ENCODE peak calls at places on chromosomes 3 and 15, in four cellular contexts. One of them, this sample, is unnamed.

GRCh38 chr3:150414273-150414672 is 6.2 kb downstream of the TSC22D2 start:
- DNase-seq in stimulated activated CD8-positive, alpha-beta memory T cell treated with anti-CD3 and anti-CD28 coated beads, Interleukin-4, amount 100 ng/mL, for 4 hours: no peak
- DNase-seq in amniotic epithelial cell: peak
- DNase-seq in adrenal gland: no peak
- DNase-seq in this sample: peak

GRCh38 chr3:126536126-126536525 is 12.2 kb downstream of the CHST13 start:
- DNase-seq in stimulated activated CD8-positive, alpha-beta memory T cell treated with anti-CD3 and anti-CD28 coated beads, Interleukin-4, amount 100 ng/mL, for 4 hours: no peak
- DNase-seq in amniotic epithelial cell: no peak
- DNase-seq in adrenal gland: no peak
- DNase-seq in this sample: no peak

GRCh38 chr3:147381610-147382009 is 24.7 kb downstream of the ZIC4 start:
- DNase-seq in stimulated activated CD8-positive, alpha-beta memory T cell treated with anti-CD3 and anti-CD28 coated beads, Interleukin-4, amount 100 ng/mL, for 4 hours: no peak
- DNase-seq in amniotic epithelial cell: no peak
- DNase-seq in adrenal gland: no peak
- DNase-seq in this sample: no peak

GRCh38 chr3:113287818-113288648 is 76.7 kb downstream of the BOC start:
- DNase-seq in stimulated activated CD8-positive, alpha-beta memory T cell treated with anti-CD3 and anti-CD28 coated beads, Interleukin-4, amount 100 ng/mL, for 4 hours: no peak
- DNase-seq in amniotic epithelial cell: peak
- DNase-seq in adrenal gland: peak
- DNase-seq in this sample: peak

GRCh38 chr3:27533718-27534578 is 49.8 kb upstream of the SLC4A7 start:
- DNase-seq in stimulated activated CD8-positive, alpha-beta memory T cell treated with anti-CD3 and anti-CD28 coated beads, Interleukin-4, amount 100 ng/mL, for 4 hours: no peak
- DNase-seq in amniotic epithelial cell: peak
- DNase-seq in adrenal gland: peak
- DNase-seq in this sample: peak

GRCh38 chr3:115325539-115325938 is 178.5 kb upstream of the ZBTB20 start:
- DNase-seq in stimulated activated CD8-positive, alpha-beta memory T cell treated with anti-CD3 and anti-CD28 coated beads, Interleukin-4, amount 100 ng/mL, for 4 hours: no peak
- DNase-seq in amniotic epithelial cell: peak
- DNase-seq in adrenal gland: peak
- DNase-seq in this sample: peak

GRCh38 chr3:100796556-100796955 is 87.3 kb downstream of the TFG start:
- DNase-seq in stimulated activated CD8-positive, alpha-beta memory T cell treated with anti-CD3 and anti-CD28 coated beads, Interleukin-4, amount 100 ng/mL, for 4 hours: no peak
- DNase-seq in amniotic epithelial cell: peak
- DNase-seq in adrenal gland: no peak
- DNase-seq in this sample: no peak

GRCh38 chr3:151315846-151316245 is 774 bp downstream of the GPR87 start:
- DNase-seq in stimulated activated CD8-positive, alpha-beta memory T cell treated with anti-CD3 and anti-CD28 coated beads, Interleukin-4, amount 100 ng/mL, for 4 hours: no peak
- DNase-seq in amniotic epithelial cell: no peak
- DNase-seq in adrenal gland: no peak
- DNase-seq in this sample: no peak

GRCh38 chr3:99601493-99601892 is 36.9 kb upstream of the COL8A1 start:
- DNase-seq in stimulated activated CD8-positive, alpha-beta memory T cell treated with anti-CD3 and anti-CD28 coated beads, Interleukin-4, amount 100 ng/mL, for 4 hours: no peak
- DNase-seq in amniotic epithelial cell: no peak
- DNase-seq in adrenal gland: peak
- DNase-seq in this sample: no peak

GRCh38 chr3:127406309-127407025 is 118.6 kb upstream of the PRR20G start:
- DNase-seq in stimulated activated CD8-positive, alpha-beta memory T cell treated with anti-CD3 and anti-CD28 coated beads, Interleukin-4, amount 100 ng/mL, for 4 hours: no peak
- DNase-seq in amniotic epithelial cell: peak
- DNase-seq in adrenal gland: peak
- DNase-seq in this sample: no peak

GRCh38 chr3:11282250-11283125 is 10.3 kb downstream of the ATG7 start:
- DNase-seq in stimulated activated CD8-positive, alpha-beta memory T cell treated with anti-CD3 and anti-CD28 coated beads, Interleukin-4, amount 100 ng/mL, for 4 hours: no peak
- DNase-seq in amniotic epithelial cell: no peak
- DNase-seq in adrenal gland: no peak
- DNase-seq in this sample: no peak

GRCh38 chr15:39555885-39556284 is 25.0 kb upstream of the THBS1 start:
- DNase-seq in stimulated activated CD8-positive, alpha-beta memory T cell treated with anti-CD3 and anti-CD28 coated beads, Interleukin-4, amount 100 ng/mL, for 4 hours: no peak
- DNase-seq in amniotic epithelial cell: no peak
- DNase-seq in adrenal gland: no peak
- DNase-seq in this sample: no peak

GRCh38 chr15:64938192-64938591 is 26.5 kb downstream of the ANKDD1A start:
- DNase-seq in stimulated activated CD8-positive, alpha-beta memory T cell treated with anti-CD3 and anti-CD28 coated beads, Interleukin-4, amount 100 ng/mL, for 4 hours: no peak
- DNase-seq in amniotic epithelial cell: peak
- DNase-seq in adrenal gland: peak
- DNase-seq in this sample: no peak

GRCh38 chr3:39809995-39810595 is 686 bp downstream of the MYRIP start:
- DNase-seq in stimulated activated CD8-positive, alpha-beta memory T cell treated with anti-CD3 and anti-CD28 coated beads, Interleukin-4, amount 100 ng/mL, for 4 hours: no peak
- DNase-seq in amniotic epithelial cell: no peak
- DNase-seq in adrenal gland: no peak
- DNase-seq in this sample: peak

GRCh38 chr3:43995078-43995928 is 246.4 kb upstream of the TOPAZ1 start:
- DNase-seq in stimulated activated CD8-positive, alpha-beta memory T cell treated with anti-CD3 and anti-CD28 coated beads, Interleukin-4, amount 100 ng/mL, for 4 hours: no peak
- DNase-seq in amniotic epithelial cell: no peak
- DNase-seq in adrenal gland: no peak
- DNase-seq in this sample: peak

GRCh38 chr3:186552408-186553031 is 8.3 kb upstream of the CRYGS start:
- DNase-seq in stimulated activated CD8-positive, alpha-beta memory T cell treated with anti-CD3 and anti-CD28 coated beads, Interleukin-4, amount 100 ng/mL, for 4 hours: no peak
- DNase-seq in amniotic epithelial cell: no peak
- DNase-seq in adrenal gland: no peak
- DNase-seq in this sample: no peak

GRCh38 chr3:79654019-79654418 is 113.8 kb downstream of the ROBO1 start:
- DNase-seq in stimulated activated CD8-positive, alpha-beta memory T cell treated with anti-CD3 and anti-CD28 coated beads, Interleukin-4, amount 100 ng/mL, for 4 hours: no peak
- DNase-seq in amniotic epithelial cell: no peak
- DNase-seq in adrenal gland: no peak
- DNase-seq in this sample: no peak

GRCh38 chr3:65576942-65577341 is 461.8 kb downstream of the MAGI1 start:
- DNase-seq in stimulated activated CD8-positive, alpha-beta memory T cell treated with anti-CD3 and anti-CD28 coated beads, Interleukin-4, amount 100 ng/mL, for 4 hours: no peak
- DNase-seq in amniotic epithelial cell: no peak
- DNase-seq in adrenal gland: no peak
- DNase-seq in this sample: no peak

GRCh38 chr3:57015912-57016311 is 44.6 kb upstream of the SPATA12 start:
- DNase-seq in stimulated activated CD8-positive, alpha-beta memory T cell treated with anti-CD3 and anti-CD28 coated beads, Interleukin-4, amount 100 ng/mL, for 4 hours: no peak
- DNase-seq in amniotic epithelial cell: no peak
- DNase-seq in adrenal gland: no peak
- DNase-seq in this sample: no peak

GRCh38 chr3:129626744-129627349 is 20.4 kb upstream of the PLXND1 start:
- DNase-seq in stimulated activated CD8-positive, alpha-beta memory T cell treated with anti-CD3 and anti-CD28 coated beads, Interleukin-4, amount 100 ng/mL, for 4 hours: peak
- DNase-seq in amniotic epithelial cell: peak
- DNase-seq in adrenal gland: peak
- DNase-seq in this sample: peak

GRCh38 chr15:28981351-28981720 is 95.6 kb downstream of the APBA2 start:
- DNase-seq in stimulated activated CD8-positive, alpha-beta memory T cell treated with anti-CD3 and anti-CD28 coated beads, Interleukin-4, amount 100 ng/mL, for 4 hours: no peak
- DNase-seq in amniotic epithelial cell: no peak
- DNase-seq in adrenal gland: no peak
- DNase-seq in this sample: no peak

GRCh38 chr15:44738340-44738984 is 2.1 kb downstream of the TRIM69 start:
- DNase-seq in stimulated activated CD8-positive, alpha-beta memory T cell treated with anti-CD3 and anti-CD28 coated beads, Interleukin-4, amount 100 ng/mL, for 4 hours: no peak
- DNase-seq in amniotic epithelial cell: peak
- DNase-seq in adrenal gland: no peak
- DNase-seq in this sample: peak

GRCh38 chr3:129453732-129454131 is 13.7 kb downstream of the IFT122 start:
- DNase-seq in stimulated activated CD8-positive, alpha-beta memory T cell treated with anti-CD3 and anti-CD28 coated beads, Interleukin-4, amount 100 ng/mL, for 4 hours: no peak
- DNase-seq in amniotic epithelial cell: peak
- DNase-seq in adrenal gland: peak
- DNase-seq in this sample: no peak

GRCh38 chr3:147200545-147200944 is 205.8 kb downstream of the ZIC4 start:
- DNase-seq in stimulated activated CD8-positive, alpha-beta memory T cell treated with anti-CD3 and anti-CD28 coated beads, Interleukin-4, amount 100 ng/mL, for 4 hours: no peak
- DNase-seq in amniotic epithelial cell: no peak
- DNase-seq in adrenal gland: no peak
- DNase-seq in this sample: no peak

GRCh38 chr15:71278989-71279756 is 163.9 kb downstream of the THSD4 start:
- DNase-seq in stimulated activated CD8-positive, alpha-beta memory T cell treated with anti-CD3 and anti-CD28 coated beads, Interleukin-4, amount 100 ng/mL, for 4 hours: no peak
- DNase-seq in amniotic epithelial cell: peak
- DNase-seq in adrenal gland: peak
- DNase-seq in this sample: peak

GRCh38 chr3:166788936-166789335 is 591.2 kb downstream of the ZBBX start:
- DNase-seq in stimulated activated CD8-positive, alpha-beta memory T cell treated with anti-CD3 and anti-CD28 coated beads, Interleukin-4, amount 100 ng/mL, for 4 hours: no peak
- DNase-seq in amniotic epithelial cell: no peak
- DNase-seq in adrenal gland: no peak
- DNase-seq in this sample: no peak

GRCh38 chr3:186432189-186432588 is 70.2 kb upstream of the DGKG start:
- DNase-seq in stimulated activated CD8-positive, alpha-beta memory T cell treated with anti-CD3 and anti-CD28 coated beads, Interleukin-4, amount 100 ng/mL, for 4 hours: no peak
- DNase-seq in amniotic epithelial cell: no peak
- DNase-seq in adrenal gland: no peak
- DNase-seq in this sample: peak

GRCh38 chr15:80836223-80836622 is 57.1 kb downstream of the CEMIP start:
- DNase-seq in stimulated activated CD8-positive, alpha-beta memory T cell treated with anti-CD3 and anti-CD28 coated beads, Interleukin-4, amount 100 ng/mL, for 4 hours: no peak
- DNase-seq in amniotic epithelial cell: no peak
- DNase-seq in adrenal gland: no peak
- DNase-seq in this sample: no peak

GRCh38 chr3:44476181-44476599 is 1.3 kb downstream of the ZNF445 start:
- DNase-seq in stimulated activated CD8-positive, alpha-beta memory T cell treated with anti-CD3 and anti-CD28 coated beads, Interleukin-4, amount 100 ng/mL, for 4 hours: no peak
- DNase-seq in amniotic epithelial cell: peak
- DNase-seq in adrenal gland: no peak
- DNase-seq in this sample: peak

GRCh38 chr3:61771976-61772375 is 210.6 kb downstream of the PTPRG start:
- DNase-seq in stimulated activated CD8-positive, alpha-beta memory T cell treated with anti-CD3 and anti-CD28 coated beads, Interleukin-4, amount 100 ng/mL, for 4 hours: no peak
- DNase-seq in amniotic epithelial cell: no peak
- DNase-seq in adrenal gland: peak
- DNase-seq in this sample: no peak

GRCh38 chr3:138328341-138328740 is 1.3 kb downstream of the NME9 start:
- DNase-seq in stimulated activated CD8-positive, alpha-beta memory T cell treated with anti-CD3 and anti-CD28 coated beads, Interleukin-4, amount 100 ng/mL, for 4 hours: no peak
- DNase-seq in amniotic epithelial cell: peak
- DNase-seq in adrenal gland: no peak
- DNase-seq in this sample: peak

GRCh38 chr15:96042734-96043224 is 287.7 kb upstream of the NR2F2 start:
- DNase-seq in stimulated activated CD8-positive, alpha-beta memory T cell treated with anti-CD3 and anti-CD28 coated beads, Interleukin-4, amount 100 ng/mL, for 4 hours: no peak
- DNase-seq in amniotic epithelial cell: no peak
- DNase-seq in adrenal gland: no peak
- DNase-seq in this sample: no peak

GRCh38 chr3:179868715-179869114 is 168.0 kb downstream of the PEX5L start:
- DNase-seq in stimulated activated CD8-positive, alpha-beta memory T cell treated with anti-CD3 and anti-CD28 coated beads, Interleukin-4, amount 100 ng/mL, for 4 hours: no peak
- DNase-seq in amniotic epithelial cell: no peak
- DNase-seq in adrenal gland: no peak
- DNase-seq in this sample: no peak

GRCh38 chr3:106457278-106458210 is 588.7 kb upstream of the CBLB start:
- DNase-seq in stimulated activated CD8-positive, alpha-beta memory T cell treated with anti-CD3 and anti-CD28 coated beads, Interleukin-4, amount 100 ng/mL, for 4 hours: no peak
- DNase-seq in amniotic epithelial cell: peak
- DNase-seq in adrenal gland: no peak
- DNase-seq in this sample: peak

GRCh38 chr15:83486363-83486762 is 39.2 kb downstream of the SH3GL3 start:
- DNase-seq in stimulated activated CD8-positive, alpha-beta memory T cell treated with anti-CD3 and anti-CD28 coated beads, Interleukin-4, amount 100 ng/mL, for 4 hours: no peak
- DNase-seq in amniotic epithelial cell: no peak
- DNase-seq in adrenal gland: no peak
- DNase-seq in this sample: no peak

GRCh38 chr3:171165499-171165921 is 139.0 kb upstream of the SLC2A2 start:
- DNase-seq in stimulated activated CD8-positive, alpha-beta memory T cell treated with anti-CD3 and anti-CD28 coated beads, Interleukin-4, amount 100 ng/mL, for 4 hours: no peak
- DNase-seq in amniotic epithelial cell: no peak
- DNase-seq in adrenal gland: no peak
- DNase-seq in this sample: no peak

GRCh38 chr3:196640501-196640968 is 1.0 kb downstream of the NRROS start:
- DNase-seq in stimulated activated CD8-positive, alpha-beta memory T cell treated with anti-CD3 and anti-CD28 coated beads, Interleukin-4, amount 100 ng/mL, for 4 hours: no peak
- DNase-seq in amniotic epithelial cell: no peak
- DNase-seq in adrenal gland: no peak
- DNase-seq in this sample: no peak